ENCODE peak calls at places on chromosome 3, in five cellular contexts. One of them, this sample, is unnamed.

GRCh38 chr3:151096697-151097096 is 11.2 kb downstream of the MED12L start:
- DNase-seq in DMS53: no peak
- DNase-seq in NCI-H460: no peak
- DNase-seq in kidney epithelial cell: no peak
- DNase-seq in ureter: no peak
- DNase-seq in this sample: no peak

GRCh38 chr3:136909187-136909586 is 47.2 kb downstream of the NCK1 start:
- DNase-seq in NCI-H460: no peak
- DNase-seq in ureter: no peak
- DNase-seq in kidney epithelial cell: no peak
- DNase-seq in DMS53: no peak
- DNase-seq in this sample: no peak

GRCh38 chr3:9883676-9884554 is 3.9 kb upstream of the CIDEC start:
- DNase-seq in NCI-H460: no peak
- DNase-seq in ureter: no peak
- DNase-seq in DMS53: no peak
- DNase-seq in kidney epithelial cell: no peak
- DNase-seq in this sample: no peak

GRCh38 chr3:120841264-120841663 is 66.7 kb upstream of the STXBP5L start:
- DNase-seq in NCI-H460: no peak
- DNase-seq in kidney epithelial cell: no peak
- DNase-seq in DMS53: no peak
- DNase-seq in ureter: no peak
- DNase-seq in this sample: no peak

GRCh38 chr3:55873523-55874254 is 386.6 kb upstream of the WNT5A start:
- DNase-seq in DMS53: peak; percentile 81
- DNase-seq in ureter: no peak
- DNase-seq in kidney epithelial cell: no peak
- DNase-seq in NCI-H460: peak; percentile 67
- DNase-seq in this sample: no peak

GRCh38 chr3:53109822-53110771 is 20.1 kb downstream of the RFT1 start:
- DNase-seq in kidney epithelial cell: no peak
- DNase-seq in NCI-H460: peak; percentile 46
- DNase-seq in ureter: peak; percentile 69
- DNase-seq in DMS53: peak; percentile 18
- DNase-seq in this sample: peak; percentile 63

GRCh38 chr3:82133070-82133606 is 371.7 kb upstream of the GBE1 start:
- DNase-seq in ureter: peak; percentile 57
- DNase-seq in DMS53: peak; percentile 52
- DNase-seq in NCI-H460: peak; percentile 31
- DNase-seq in kidney epithelial cell: peak; percentile 12
- DNase-seq in this sample: no peak

GRCh38 chr3:193939527-193939926 is 196.4 kb upstream of the HES1 start:
- DNase-seq in NCI-H460: no peak
- DNase-seq in kidney epithelial cell: no peak
- DNase-seq in ureter: no peak
- DNase-seq in DMS53: no peak
- DNase-seq in this sample: no peak

GRCh38 chr3:84717894-84718293 is 240.9 kb upstream of the CADM2 start:
- DNase-seq in NCI-H460: no peak
- DNase-seq in kidney epithelial cell: no peak
- DNase-seq in ureter: no peak
- DNase-seq in DMS53: peak; percentile 9
- DNase-seq in this sample: no peak

GRCh38 chr3:56839784-56840724 is 38.3 kb upstream of the ARHGEF3 start:
- DNase-seq in NCI-H460: no peak
- DNase-seq in kidney epithelial cell: peak; percentile 38
- DNase-seq in DMS53: peak; percentile 66
- DNase-seq in ureter: no peak
- DNase-seq in this sample: no peak

GRCh38 chr3:32493437-32494414 is 8.9 kb downstream of the CMTM6 start:
- DNase-seq in ureter: no peak
- DNase-seq in kidney epithelial cell: no peak
- DNase-seq in DMS53: no peak
- DNase-seq in NCI-H460: no peak
- DNase-seq in this sample: peak; percentile 44

This sample was measured in T-helper 2 cell treated with Interferon-gamma antibody and Interleukin-4, amounts not matched to agents 5 μg/mL and 100 μg/mL, for 36 hours.